ENCODE peak calls at places on chromosomes 2 and 18, in eight cellular contexts. Q, C, I, T, J, E, K and P are unnamed samples.
A peak's percentile ranks its signal among the peaks of the same experiment; 100 is the strongest.

GRCh38 chr2:232854082-232854481 is 16.0 kb upstream of the SNORC start:
- DNase-seq in Q (no peak), C (peak; percentile 59), I (peak; percentile 90), T (no peak), J (no peak), E (peak; percentile 82), K (peak; percentile 90), P (peak; percentile 89)

GRCh38 chr2:18247282-18248110 is 313.0 kb downstream of the RDH14 start:
- DNase-seq in Q (no peak), C (no peak), I (no peak), T (no peak), J (no peak), E (no peak), K (no peak), P (no peak)

GRCh38 chr18:7521226-7521856 is 45.8 kb upstream of the PTPRM start:
- DNase-seq in Q (no peak), C (no peak), I (no peak), T (no peak), J (no peak), E (no peak), K (no peak), P (no peak)

GRCh38 chr2:105460048-105460732 is 61.3 kb upstream of the FHL2 start:
- DNase-seq in Q (no peak), C (no peak), I (peak; percentile 44), T (no peak), J (no peak), E (no peak), K (peak; percentile 34), P (no peak)

GRCh38 chr18:62360806-62361205 is 35.7 kb downstream of the TNFRSF11A start:
- DNase-seq in Q (no peak), C (no peak), I (no peak), T (no peak), J (no peak), E (no peak), K (no peak), P (no peak)

GRCh38 chr2:47226124-47227040 is 71.3 kb upstream of the STPG4 start:
- DNase-seq in Q (no peak), C (no peak), I (no peak), T (no peak), J (no peak), E (no peak), K (no peak), P (peak; percentile 28)

GRCh38 chr18:31149351-31149750 is 13.3 kb downstream of the DSC1 start:
- DNase-seq in Q (no peak), C (no peak), I (no peak), T (no peak), J (no peak), E (no peak), K (no peak), P (no peak)

GRCh38 chr2:27249077-27249890 is 13.6 kb downstream of the SLC30A3 start:
- DNase-seq in Q (no peak), C (no peak), I (no peak), T (no peak), J (no peak), E (no peak), K (no peak), P (no peak)

GRCh38 chr2:133407341-133407740 is 160.9 kb downstream of the NCKAP5 start:
- DNase-seq in Q (no peak), C (no peak), I (no peak), T (no peak), J (no peak), E (no peak), K (no peak), P (no peak)

GRCh38 chr2:144703852-144704324 is 184.0 kb upstream of the ZEB2 start:
- DNase-seq in Q (no peak), C (peak; percentile 88), I (peak; percentile 77), T (no peak), J (no peak), E (peak; percentile 16), K (peak; percentile 90), P (peak; percentile 80)

GRCh38 chr2:27092696-27093429 is 6.3 kb downstream of the KHK start:
- DNase-seq in Q (no peak), C (no peak), I (no peak), T (no peak), J (no peak), E (no peak), K (no peak), P (no peak)

GRCh38 chr2:71306762-71307161 is 24.8 kb upstream of the ZNF638 start:
- DNase-seq in Q (no peak), C (no peak), I (no peak), T (no peak), J (no peak), E (no peak), K (peak; percentile 91), P (peak; percentile 22)

GRCh38 chr18:13892098-13892497 is 23.2 kb downstream of the MC2R start:
- DNase-seq in Q (no peak), C (no peak), I (no peak), T (no peak), J (no peak), E (no peak), K (no peak), P (no peak)

GRCh38 chr2:202444000-202444399 is 67.9 kb downstream of the BMPR2 start:
- DNase-seq in Q (no peak), C (no peak), I (no peak), T (no peak), J (no peak), E (no peak), K (no peak), P (no peak)

GRCh38 chr2:193267496-193268002 is 1072.8 kb upstream of the TMEFF2 start:
- DNase-seq in Q (no peak), C (no peak), I (peak; percentile 68), T (no peak), J (no peak), E (no peak), K (no peak), P (no peak)

GRCh38 chr2:81598437-81598836 is 1293.9 kb upstream of the LRRTM1 start:
- DNase-seq in Q (no peak), C (no peak), I (no peak), T (no peak), J (no peak), E (no peak), K (no peak), P (no peak)

GRCh38 chr2:109238580-109238979 is 109.6 kb downstream of the SH3RF3 start:
- DNase-seq in Q (no peak), C (no peak), I (peak; percentile 94), T (no peak), J (no peak), E (peak; percentile 85), K (peak; percentile 85), P (peak; percentile 96)

GRCh38 chr2:118837621-118838020 is 9.8 kb downstream of the EN1 start:
- DNase-seq in Q (no peak), C (no peak), I (no peak), T (no peak), J (no peak), E (no peak), K (no peak), P (no peak)

GRCh38 chr18:56492136-56492535 is 146.3 kb downstream of the TXNL1 start:
- DNase-seq in Q (no peak), C (no peak), I (no peak), T (no peak), J (no peak), E (no peak), K (no peak), P (no peak)

GRCh38 chr2:44912660-44913059 is 28.8 kb upstream of the SIX3 start:
- DNase-seq in Q (no peak), C (no peak), I (peak; percentile 38), T (no peak), J (no peak), E (peak; percentile 60), K (peak; percentile 99), P (peak; percentile 32)

GRCh38 chr18:54983041-54983686 is 23.9 kb upstream of the CCDC68 start:
- DNase-seq in Q (peak; percentile 68), C (peak; percentile 13), I (peak; percentile 89), T (no peak), J (no peak), E (peak; percentile 52), K (peak; percentile 80), P (peak; percentile 76)

GRCh38 chr2:226362991-226363390 is 436.6 kb downstream of the IRS1 start:
- DNase-seq in Q (no peak), C (no peak), I (peak; percentile 55), T (no peak), J (no peak), E (peak; percentile 16), K (peak; percentile 55), P (peak; percentile 65)